ENCODE peak calls at places on chromosome 21, in ten cellular contexts. One of them, this sample, is unnamed.

GRCh38 chr21:36452281-36452680 is 27.6 kb downstream of the CLDN14 start:
- DNase-seq in stomach: no peak
- DNase-seq in tibial nerve: no peak
- DNase-seq in ovary: no peak
- DNase-seq in SK-N-SH: no peak
- DNase-seq in GM12878: no peak
- DNase-seq in upper lobe of left lung: no peak
- DNase-seq in esophagus muscularis mucosa: no peak
- DNase-seq in K562: no peak
- DNase-seq in sigmoid colon: no peak
- DNase-seq in this sample: no peak

GRCh38 chr21:15134711-15135110 is 69.9 kb upstream of the NRIP1 start:
- DNase-seq in stomach: peak; percentile 33
- DNase-seq in tibial nerve: no peak
- DNase-seq in ovary: no peak
- DNase-seq in SK-N-SH: no peak
- DNase-seq in GM12878: no peak
- DNase-seq in upper lobe of left lung: no peak
- DNase-seq in esophagus muscularis mucosa: no peak
- DNase-seq in K562: no peak
- DNase-seq in sigmoid colon: no peak
- DNase-seq in this sample: peak; percentile 66

GRCh38 chr21:15682977-15683376 is 46.8 kb upstream of the USP25 start:
- DNase-seq in stomach: no peak
- DNase-seq in tibial nerve: no peak
- DNase-seq in ovary: no peak
- DNase-seq in SK-N-SH: no peak
- DNase-seq in GM12878: no peak
- DNase-seq in upper lobe of left lung: no peak
- DNase-seq in esophagus muscularis mucosa: no peak
- DNase-seq in K562: no peak
- DNase-seq in sigmoid colon: no peak
- DNase-seq in this sample: no peak

GRCh38 chr21:38831526-38832467 is 26.1 kb downstream of the ETS2 start:
- DNase-seq in stomach: peak; percentile 68
- DNase-seq in tibial nerve: peak; percentile 97
- DNase-seq in ovary: no peak
- DNase-seq in SK-N-SH: no peak
- DNase-seq in GM12878: peak; percentile 40
- DNase-seq in upper lobe of left lung: no peak
- DNase-seq in esophagus muscularis mucosa: peak; percentile 97
- DNase-seq in K562: peak; percentile 52
- DNase-seq in sigmoid colon: peak; percentile 95
- DNase-seq in this sample: peak; percentile 78

GRCh38 chr21:42476493-42477342 is 19.3 kb downstream of the RSPH1 start:
- DNase-seq in stomach: peak; percentile 9
- DNase-seq in tibial nerve: no peak
- DNase-seq in ovary: no peak
- DNase-seq in SK-N-SH: no peak
- DNase-seq in GM12878: no peak
- DNase-seq in upper lobe of left lung: no peak
- DNase-seq in esophagus muscularis mucosa: no peak
- DNase-seq in K562: no peak
- DNase-seq in sigmoid colon: no peak
- DNase-seq in this sample: no peak

GRCh38 chr21:38389891-38390290 is 108.4 kb downstream of the ERG start:
- DNase-seq in stomach: no peak
- DNase-seq in tibial nerve: no peak
- DNase-seq in ovary: no peak
- DNase-seq in SK-N-SH: no peak
- DNase-seq in GM12878: no peak
- DNase-seq in upper lobe of left lung: no peak
- DNase-seq in esophagus muscularis mucosa: peak; percentile 7
- DNase-seq in K562: no peak
- DNase-seq in sigmoid colon: no peak
- DNase-seq in this sample: no peak

GRCh38 chr21:38839683-38840286 is 34.1 kb downstream of the ETS2 start:
- DNase-seq in stomach: no peak
- DNase-seq in tibial nerve: no peak
- DNase-seq in ovary: no peak
- DNase-seq in SK-N-SH: no peak
- DNase-seq in GM12878: no peak
- DNase-seq in upper lobe of left lung: no peak
- DNase-seq in esophagus muscularis mucosa: no peak
- DNase-seq in K562: no peak
- DNase-seq in sigmoid colon: no peak
- DNase-seq in this sample: no peak

GRCh38 chr21:45918011-45918410 is 63.6 kb upstream of the COL6A1 start:
- DNase-seq in stomach: no peak
- DNase-seq in tibial nerve: no peak
- DNase-seq in ovary: no peak
- DNase-seq in SK-N-SH: no peak
- DNase-seq in GM12878: no peak
- DNase-seq in upper lobe of left lung: peak; percentile 48
- DNase-seq in esophagus muscularis mucosa: no peak
- DNase-seq in K562: no peak
- DNase-seq in sigmoid colon: no peak
- DNase-seq in this sample: no peak

GRCh38 chr21:18548249-18548648 is 144.7 kb upstream of the TMPRSS15 start:
- DNase-seq in stomach: no peak
- DNase-seq in tibial nerve: no peak
- DNase-seq in ovary: no peak
- DNase-seq in SK-N-SH: no peak
- DNase-seq in GM12878: no peak
- DNase-seq in upper lobe of left lung: no peak
- DNase-seq in esophagus muscularis mucosa: no peak
- DNase-seq in K562: no peak
- DNase-seq in sigmoid colon: no peak
- DNase-seq in this sample: no peak

GRCh38 chr21:36499578-36500471 is 19.9 kb upstream of the CLDN14 start:
- DNase-seq in stomach: peak; percentile 73
- DNase-seq in tibial nerve: no peak
- DNase-seq in ovary: no peak
- DNase-seq in SK-N-SH: no peak
- DNase-seq in GM12878: no peak
- DNase-seq in upper lobe of left lung: peak; percentile 70
- DNase-seq in esophagus muscularis mucosa: no peak
- DNase-seq in K562: no peak
- DNase-seq in sigmoid colon: no peak
- DNase-seq in this sample: peak; percentile 39

GRCh38 chr21:17002628-17003027 is 510.2 kb upstream of the CXADR start:
- DNase-seq in stomach: no peak
- DNase-seq in tibial nerve: no peak
- DNase-seq in ovary: no peak
- DNase-seq in SK-N-SH: no peak
- DNase-seq in GM12878: no peak
- DNase-seq in upper lobe of left lung: no peak
- DNase-seq in esophagus muscularis mucosa: no peak
- DNase-seq in K562: no peak
- DNase-seq in sigmoid colon: no peak
- DNase-seq in this sample: no peak

DNA sequence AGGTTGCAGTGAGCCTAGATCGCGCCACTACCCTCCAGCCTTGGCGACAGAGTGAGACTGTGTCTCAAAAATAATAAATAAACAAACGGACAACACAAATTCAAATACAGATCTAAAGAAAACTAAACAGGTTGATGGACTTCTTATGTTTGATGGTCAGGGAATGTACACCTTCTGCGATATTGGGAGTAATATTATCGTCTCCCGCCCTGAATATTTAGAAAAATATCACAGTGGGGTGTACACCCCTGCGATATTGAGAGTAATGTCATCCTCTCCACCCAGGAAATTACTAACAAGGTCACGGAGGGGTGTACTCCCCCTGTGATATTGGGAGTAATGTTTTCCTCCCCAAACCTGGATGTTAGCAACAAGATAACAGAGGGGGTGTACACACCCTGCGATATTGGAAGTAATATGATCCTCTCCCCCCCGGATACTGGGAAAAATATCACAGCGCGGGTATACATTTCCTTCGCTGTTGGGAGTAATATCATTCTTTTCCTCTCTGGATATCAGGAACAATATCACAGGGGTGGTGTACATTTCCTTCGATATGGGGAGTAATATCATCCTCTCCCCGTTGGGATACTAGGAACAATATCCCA is 1.4 kb upstream of the CFAP298 start:
- DNase-seq in stomach: no peak
- DNase-seq in tibial nerve: no peak
- DNase-seq in ovary: no peak
- DNase-seq in SK-N-SH: no peak
- DNase-seq in GM12878: no peak
- DNase-seq in upper lobe of left lung: no peak
- DNase-seq in esophagus muscularis mucosa: peak; percentile 53
- DNase-seq in K562: peak; percentile 31
- DNase-seq in sigmoid colon: no peak
- DNase-seq in this sample: no peak
- TF ChIP-seq EP300 in stomach: no peak
- TF ChIP-seq EP300 in tibial nerve: no peak
- TF ChIP-seq EP300 in ovary: no peak
- TF ChIP-seq EP300 in SK-N-SH: no peak
- TF ChIP-seq EP300 in GM12878: no peak
- TF ChIP-seq EP300 in upper lobe of left lung: no peak
- TF ChIP-seq EP300 in esophagus muscularis mucosa: no peak
- TF ChIP-seq EP300 in K562: peak; percentile 63
- TF ChIP-seq EP300 in sigmoid colon: no peak
- TF ChIP-seq EP300 in this sample: no peak

GRCh38 chr21:44722701-44723100 is 11.3 kb upstream of the TSPEAR start:
- DNase-seq in stomach: no peak
- DNase-seq in tibial nerve: no peak
- DNase-seq in ovary: no peak
- DNase-seq in SK-N-SH: no peak
- DNase-seq in GM12878: no peak
- DNase-seq in upper lobe of left lung: no peak
- DNase-seq in esophagus muscularis mucosa: no peak
- DNase-seq in K562: no peak
- DNase-seq in sigmoid colon: no peak
- DNase-seq in this sample: no peak

GRCh38 chr21:44726803-44727202 is 15.4 kb upstream of the TSPEAR start:
- DNase-seq in stomach: no peak
- DNase-seq in tibial nerve: no peak
- DNase-seq in ovary: no peak
- DNase-seq in SK-N-SH: no peak
- DNase-seq in GM12878: no peak
- DNase-seq in upper lobe of left lung: no peak
- DNase-seq in esophagus muscularis mucosa: no peak
- DNase-seq in K562: no peak
- DNase-seq in sigmoid colon: peak; percentile 53
- DNase-seq in this sample: no peak

GRCh38 chr21:44724166-44724565 is 12.8 kb upstream of the TSPEAR start:
- DNase-seq in stomach: no peak
- DNase-seq in tibial nerve: no peak
- DNase-seq in ovary: no peak
- DNase-seq in SK-N-SH: no peak
- DNase-seq in GM12878: no peak
- DNase-seq in upper lobe of left lung: no peak
- DNase-seq in esophagus muscularis mucosa: no peak
- DNase-seq in K562: no peak
- DNase-seq in sigmoid colon: no peak
- DNase-seq in this sample: no peak

GRCh38 chr21:44723177-44724131 is 12.1 kb upstream of the TSPEAR start:
- DNase-seq in stomach: no peak
- DNase-seq in tibial nerve: no peak
- DNase-seq in ovary: no peak
- DNase-seq in SK-N-SH: no peak
- DNase-seq in GM12878: no peak
- DNase-seq in upper lobe of left lung: peak; percentile 75
- DNase-seq in esophagus muscularis mucosa: no peak
- DNase-seq in K562: no peak
- DNase-seq in sigmoid colon: no peak
- DNase-seq in this sample: no peak

DNA sequence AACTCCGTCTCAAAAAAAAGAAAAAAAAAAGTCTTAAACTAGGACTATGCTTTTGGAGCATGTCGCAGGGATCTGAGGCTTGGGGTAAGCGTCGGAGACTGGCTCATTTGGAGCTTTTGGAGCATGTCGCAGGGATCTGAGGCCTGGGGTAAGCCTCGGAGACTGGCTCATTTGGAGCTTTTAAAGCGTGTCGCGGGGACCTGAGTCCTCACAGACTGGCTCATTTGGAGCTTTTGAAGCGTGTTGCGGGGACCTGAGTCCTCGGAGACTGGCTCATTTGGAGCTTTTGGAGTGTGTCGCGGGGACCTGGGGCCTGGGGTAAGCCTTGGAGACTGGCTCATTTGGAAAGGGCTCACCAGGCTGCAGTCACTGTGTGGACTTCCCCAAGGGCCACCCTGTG is 13.6 kb upstream of the TSPEAR start:
- DNase-seq in stomach: no peak
- DNase-seq in tibial nerve: no peak
- DNase-seq in ovary: no peak
- DNase-seq in SK-N-SH: no peak
- DNase-seq in GM12878: no peak
- DNase-seq in upper lobe of left lung: no peak
- DNase-seq in esophagus muscularis mucosa: no peak
- DNase-seq in K562: no peak
- DNase-seq in sigmoid colon: no peak
- DNase-seq in this sample: no peak
- H3K27me3 ChIP-seq in stomach: peaks cover 92% of the 10 kb centered on the region
- H3K27me3 ChIP-seq in tibial nerve: peaks cover 48% of the 10 kb centered on the region
- H3K27me3 ChIP-seq in ovary: no peaks in the 10 kb centered on the region
- H3K27me3 ChIP-seq in SK-N-SH: peaks cover 61% of the 10 kb centered on the region
- H3K27me3 ChIP-seq in GM12878: peaks cover 6% of the 10 kb centered on the region
- H3K27me3 ChIP-seq in upper lobe of left lung: peaks cover 9% of the 10 kb centered on the region
- H3K27me3 ChIP-seq in esophagus muscularis mucosa: peaks cover 17% of the 10 kb centered on the region
- H3K27me3 ChIP-seq in K562: peaks cover 68% of the 10 kb centered on the region
- H3K27me3 ChIP-seq in sigmoid colon: peaks cover 30% of the 10 kb centered on the region
- H3K27me3 ChIP-seq in this sample: peaks cover 74% of the 10 kb centered on the region

DNA sequence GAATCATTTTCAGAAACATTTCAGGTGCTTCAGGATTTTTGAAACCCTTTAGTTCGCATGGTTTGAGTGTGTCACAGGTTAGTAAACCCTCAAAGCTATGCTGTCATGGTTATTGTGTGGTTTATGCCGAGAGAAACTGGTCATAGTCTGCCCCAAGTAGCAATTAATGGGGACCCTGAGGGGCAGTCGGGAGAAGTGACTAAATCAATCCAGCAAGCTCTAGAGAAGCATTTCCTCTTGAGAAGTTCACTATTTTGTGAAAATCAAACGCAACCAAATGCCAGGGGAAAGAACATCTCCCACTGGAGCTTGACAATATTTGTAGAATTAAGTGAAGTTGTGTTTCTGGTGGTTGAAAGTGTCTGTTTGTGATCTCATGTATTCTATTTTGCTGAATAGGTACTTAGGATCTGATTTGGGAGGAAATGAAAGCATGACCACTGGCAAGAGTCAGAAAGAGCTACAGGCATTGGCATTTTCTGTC is 63.0 kb upstream of the BACH1 start:
- DNase-seq in stomach: no peak
- DNase-seq in tibial nerve: no peak
- DNase-seq in ovary: no peak
- DNase-seq in SK-N-SH: no peak
- DNase-seq in GM12878: peak; percentile 88
- DNase-seq in upper lobe of left lung: no peak
- DNase-seq in esophagus muscularis mucosa: no peak
- DNase-seq in K562: no peak
- DNase-seq in sigmoid colon: no peak
- DNase-seq in this sample: no peak
- H3K4me3 ChIP-seq in stomach: no peak overlapping the region
- H3K4me3 ChIP-seq in tibial nerve: no peak overlapping the region
- H3K4me3 ChIP-seq in ovary: no peak overlapping the region
- H3K4me3 ChIP-seq in SK-N-SH: no peak overlapping the region
- H3K4me3 ChIP-seq in GM12878: peak overlapping the region; percentile 2
- H3K4me3 ChIP-seq in upper lobe of left lung: no peak overlapping the region
- H3K4me3 ChIP-seq in esophagus muscularis mucosa: no peak overlapping the region
- H3K4me3 ChIP-seq in K562: no peak overlapping the region
- H3K4me3 ChIP-seq in sigmoid colon: no peak overlapping the region
- H3K4me3 ChIP-seq in this sample: no peak overlapping the region

GRCh38 chr21:41429305-41429704 is 3.3 kb downstream of the MX1 start:
- DNase-seq in stomach: no peak
- DNase-seq in tibial nerve: no peak
- DNase-seq in ovary: no peak
- DNase-seq in SK-N-SH: no peak
- DNase-seq in GM12878: no peak
- DNase-seq in upper lobe of left lung: no peak
- DNase-seq in esophagus muscularis mucosa: peak; percentile 50
- DNase-seq in K562: no peak
- DNase-seq in sigmoid colon: no peak
- DNase-seq in this sample: no peak
- TF ChIP-seq EP300 in stomach: no peak
- TF ChIP-seq EP300 in tibial nerve: no peak
- TF ChIP-seq EP300 in ovary: no peak
- TF ChIP-seq EP300 in SK-N-SH: no peak
- TF ChIP-seq EP300 in GM12878: no peak
- TF ChIP-seq EP300 in upper lobe of left lung: no peak
- TF ChIP-seq EP300 in esophagus muscularis mucosa: no peak
- TF ChIP-seq EP300 in K562: no peak
- TF ChIP-seq EP300 in sigmoid colon: no peak
- TF ChIP-seq EP300 in this sample: no peak

This sample was measured in transverse colon.